ENCODE peak calls at places on chromosome 16, in seven cellular contexts. T is HCT116, B is HepG2, U is SK-N-SH, D is H1, E is K562, S is GM12878. O is an unnamed sample.

GRCh38 chr16:56993204-56993603 is 3.8 kb downstream of the NLRC5 start:
- DNase-seq in U (no peak), D (no peak), E (no peak), B (no peak), S (no peak), T (no peak), O (no peak)

GRCh38 chr16:49352923-49353322 is 20.7 kb upstream of the C16orf78 start:
- DNase-seq in D (no peak), S (no peak), B (peak; percentile 23), U (peak; percentile 46), E (peak; percentile 34), T (peak; percentile 6), O (no peak)

GRCh38 chr16:88773812-88774291 is 11.2 kb downstream of the PIEZO1 start:
- DNase-seq in U (no peak), T (no peak), S (no peak), E (peak; percentile 93), B (no peak), D (no peak), O (no peak)

GRCh38 chr16:74580828-74581227 is 26.1 kb downstream of the GLG1 start:
- DNase-seq in B (no peak), E (no peak), D (no peak), U (no peak), T (no peak), S (peak; percentile 63), O (no peak)

GRCh38 chr16:75109732-75110243 is 6.8 kb downstream of the LDHD start:
- DNase-seq in E (no peak), B (no peak), U (no peak), D (no peak), S (no peak), T (no peak), O (peak; percentile 72)

GRCh38 chr16:87966685-87967185 is 15.5 kb downstream of the BANP start:
- DNase-seq in B (no peak), D (no peak), U (no peak), S (no peak), T (no peak), E (no peak), O (peak; percentile 49)

GRCh38 chr16:72645526-72645925 is 402.4 kb downstream of the ZFHX3 start:
- DNase-seq in D (no peak), E (no peak), B (no peak), T (no peak), S (no peak), U (no peak), O (no peak)

GRCh38 chr16:56362057-56362655 is 63.2 kb downstream of the AMFR start:
- DNase-seq in E (no peak), U (no peak), S (no peak), D (no peak), B (no peak), T (no peak), O (no peak)

GRCh38 chr16:52363082-52363481 is 183.9 kb downstream of the TOX3 start:
- DNase-seq in D (no peak), E (no peak), S (no peak), T (no peak), B (no peak), U (no peak), O (no peak)

GRCh38 chr16:86925067-86925791 is 346.9 kb downstream of the FOXL1 start:
- DNase-seq in T (no peak), U (no peak), S (no peak), B (no peak), E (peak; percentile 46), D (no peak), O (no peak)
- TF ChIP-seq JUND in T (no peak), U (peak; percentile 92), S (no peak), B (no peak), E (no peak), D (no peak), O (no peak)

GRCh38 chr16:59886021-59886420 is 1151.9 kb upstream of the GOT2 start:
- DNase-seq in S (no peak), T (no peak), E (no peak), D (no peak), U (no peak), B (no peak), O (no peak)
- TF ChIP-seq JUND in S (no peak), T (no peak), E (no peak), D (no peak), U (no peak), B (no peak), O (no peak)

GRCh38 chr16:68249361-68249760 is 4.2 kb downstream of the PLA2G15 start:
- DNase-seq in S (no peak), U (no peak), T (no peak), E (no peak), B (no peak), D (no peak), O (no peak)
- TF ChIP-seq JUND in S (no peak), U (no peak), T (no peak), E (no peak), B (no peak), D (no peak), O (no peak)

GRCh38 chr16:3192476-3193019 is 4.5 kb downstream of the OR1F1 start:
- DNase-seq in S (no peak), U (no peak), E (no peak), T (no peak), B (no peak), D (no peak), O (no peak)

GRCh38 chr16:3188675-3188924 is 596 bp downstream of the OR1F1 start:
- DNase-seq in D (no peak), T (no peak), S (no peak), E (no peak), U (no peak), B (no peak), O (no peak)

GRCh38 chr16:3188925-3189825 is 1.2 kb downstream of the OR1F1 start:
- DNase-seq in B (peak; percentile 60), U (peak; percentile 76), S (no peak), T (no peak), D (no peak), E (peak; percentile 74), O (no peak)

GRCh38 chr16:3189869-3190268 is 1.9 kb downstream of the OR1F1 start:
- DNase-seq in U (no peak), B (no peak), S (no peak), D (no peak), E (no peak), T (no peak), O (no peak)

GRCh38 chr16:3190949-3191353 is 2.9 kb downstream of the OR1F1 start:
- DNase-seq in E (no peak), T (no peak), D (no peak), U (no peak), B (peak; percentile 16), S (no peak), O (peak; percentile 31)
- TF ChIP-seq JUND in E (no peak), T (no peak), D (no peak), U (no peak), B (no peak), S (no peak), O (no peak)

DNA sequence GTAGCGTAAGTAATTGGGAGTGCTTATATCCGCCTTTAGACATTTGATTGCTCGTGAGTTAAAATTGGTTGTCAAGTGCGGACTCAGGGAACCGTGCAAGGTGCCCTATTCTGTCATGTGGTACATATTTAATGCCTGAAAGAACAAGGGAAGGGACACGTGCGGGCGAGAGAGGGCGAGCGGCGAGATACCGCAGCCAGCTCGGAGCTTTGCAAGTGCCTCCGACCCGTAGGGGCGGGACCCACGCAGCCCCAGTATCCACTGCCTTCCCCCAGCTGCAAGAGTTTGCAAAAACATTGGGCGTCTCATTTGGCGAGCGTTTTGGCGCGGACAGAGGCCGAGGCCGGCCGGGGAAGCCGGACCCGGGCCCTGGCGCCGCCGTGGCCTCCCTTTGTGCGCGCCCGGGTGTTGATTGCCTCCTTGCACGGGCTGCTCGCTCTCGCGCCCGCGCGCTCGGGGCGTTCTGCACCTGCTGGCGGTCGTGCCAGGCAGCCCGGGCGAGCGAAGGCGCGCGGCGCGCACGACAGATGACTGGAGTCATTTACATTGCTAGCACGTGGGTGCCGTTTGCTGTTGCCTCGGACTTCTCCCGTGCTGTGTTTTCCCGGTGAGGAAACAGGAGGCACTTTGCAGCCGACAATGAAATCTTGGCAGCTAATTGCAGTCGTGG is 849.6 kb upstream of the RBFOX1 start:
- DNase-seq in T (no peak), B (no peak), E (no peak), S (no peak), D (no peak), U (peak; percentile 54), O (no peak)
- TF ChIP-seq JUND in T (no peak), B (no peak), E (no peak), S (no peak), D (no peak), U (no peak), O (no peak)

GRCh38 chr16:6427621-6428020 is 905.0 kb upstream of the RBFOX1 start:
- DNase-seq in T (no peak), U (no peak), B (no peak), S (no peak), D (no peak), E (no peak), O (no peak)

GRCh38 chr16:6428861-6429260 is 903.8 kb upstream of the RBFOX1 start:
- DNase-seq in D (no peak), S (no peak), B (no peak), E (no peak), U (no peak), T (no peak), O (no peak)
- TF ChIP-seq JUND in D (no peak), S (no peak), B (no peak), E (no peak), U (no peak), T (no peak), O (no peak)

GRCh38 chr16:66426112-66427035 is 721 bp upstream of the BEAN1 start:
- DNase-seq in B (no peak), S (no peak), D (no peak), T (no peak), U (peak; percentile 61), E (no peak), O (peak; percentile 31)
- TF ChIP-seq JUND in B (no peak), S (no peak), D (no peak), T (no peak), U (no peak), E (no peak), O (no peak)

GRCh38 chr16:84628226-84628731 is 10.4 kb upstream of the COTL1 start:
- DNase-seq in T (no peak), S (no peak), B (no peak), U (no peak), D (no peak), E (no peak), O (no peak)

GRCh38 chr16:84630446-84631152 is 12.7 kb upstream of the COTL1 start:
- DNase-seq in B (no peak), U (no peak), S (no peak), T (no peak), E (no peak), D (no peak), O (no peak)

GRCh38 chr16:84631153-84631466 is 13.2 kb upstream of the COTL1 start:
- DNase-seq in B (no peak), U (no peak), T (no peak), D (no peak), E (no peak), S (no peak), O (no peak)

GRCh38 chr16:84630009-84630408 is 12.1 kb upstream of the COTL1 start:
- DNase-seq in D (no peak), U (no peak), E (no peak), B (no peak), S (no peak), T (no peak), O (no peak)

DNA sequence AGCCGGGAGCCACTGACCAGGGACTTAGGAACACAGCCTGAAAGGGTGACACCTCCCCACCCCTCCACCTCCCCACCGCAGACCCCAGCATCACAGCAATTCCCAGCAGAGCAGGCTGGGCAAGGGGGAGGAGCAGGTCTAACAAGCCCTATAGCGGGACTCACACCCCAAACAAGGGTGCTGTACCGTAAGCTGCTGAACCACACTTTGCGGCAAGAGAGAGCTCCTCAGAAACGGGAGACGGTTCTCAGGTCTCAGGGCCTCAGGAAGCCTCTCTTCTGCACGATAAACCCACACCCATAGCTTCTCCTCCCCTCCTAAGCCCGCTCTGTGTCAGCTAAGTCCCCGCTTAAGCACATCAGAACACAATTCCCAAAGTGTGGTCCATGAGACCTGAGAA is 11.7 kb upstream of the COTL1 start:
- DNase-seq in T (no peak), E (no peak), U (no peak), B (no peak), S (no peak), D (no peak), O (no peak)
- TF ChIP-seq JUND in T (no peak), E (no peak), U (no peak), B (no peak), S (no peak), D (no peak), O (no peak)

O was measured in T47D.